ENCODE peak calls at places on chromosomes 13 and 19, in five cellular contexts. J, D, O, E and U are unnamed samples.

GRCh38 chr13:37486171-37486661 is 112.4 kb downstream of the POSTN start:
- DNase-seq in O (no peak), E (no peak), D (peak), J (no peak), U (no peak)

GRCh38 chr13:76992548-76993001 is 694 bp downstream of the CLN5 start:
- DNase-seq in D (peak), E (peak), J (no peak), O (peak), U (peak)

GRCh38 chr13:95480131-95480545 is 72.4 kb upstream of the CLDN10 start:
- DNase-seq in J (no peak), D (peak), E (no peak), O (peak), U (no peak)

GRCh38 chr13:43787998-43788397 is 1.2 kb upstream of the ENOX1 start:
- DNase-seq in E (no peak), O (no peak), J (no peak), D (peak), U (no peak)

GRCh38 chr13:27960362-27961226 is 8.5 kb downstream of the CDX2 start:
- DNase-seq in J (no peak), O (peak), D (no peak), E (no peak), U (no peak)

GRCh38 chr19:40612831-40613668 is 11.9 kb downstream of the LTBP4 start:
- DNase-seq in O (peak), E (peak), J (peak), D (no peak), U (peak)

GRCh38 chr13:106859505-106859904 is 291.6 kb upstream of the ARGLU1 start:
- DNase-seq in O (no peak), D (no peak), E (no peak), J (no peak), U (no peak)

GRCh38 chr13:39016789-39017188 is 21.1 kb downstream of the PROSER1 start:
- DNase-seq in O (peak), E (no peak), D (peak), J (no peak), U (no peak)

GRCh38 chr19:48319647-48320537 is 5.5 kb upstream of the EMP3 start:
- DNase-seq in J (peak), E (peak), O (peak), D (peak), U (peak)

GRCh38 chr13:42762917-42763316 is 18.5 kb upstream of the FAM216B start:
- DNase-seq in O (no peak), D (peak), J (no peak), E (no peak), U (no peak)

GRCh38 chr19:55147408-55148251 is 1.4 kb downstream of the TNNT1 start:
- DNase-seq in O (no peak), J (peak), E (no peak), D (no peak), U (no peak)

GRCh38 chr13:24306632-24307031 is 2.7 kb upstream of the C1QTNF9 start:
- DNase-seq in O (no peak), E (no peak), J (no peak), D (peak), U (no peak)

GRCh38 chr13:38090913-38091312 is 221.3 kb upstream of the TRPC4 start:
- DNase-seq in D (no peak), O (no peak), J (no peak), E (no peak), U (no peak)

GRCh38 chr13:40483601-40484000 is 182.8 kb downstream of the FOXO1 start:
- DNase-seq in D (no peak), J (no peak), O (no peak), E (no peak), U (no peak)

GRCh38 chr19:41309225-41310030 is 544 bp upstream of the CCDC97 start:
- DNase-seq in J (no peak), E (no peak), D (peak), O (peak), U (no peak)

GRCh38 chr19:49888478-49888901 is 8.2 kb downstream of the IL4I1 start:
- DNase-seq in O (no peak), J (peak), E (no peak), D (no peak), U (no peak)

GRCh38 chr19:56085571-56086275 is 35.4 kb downstream of the ZNF787 start:
- DNase-seq in O (peak), E (no peak), J (no peak), D (no peak), U (no peak)

GRCh38 chr13:34208326-34208725 is 390.4 kb downstream of the RFC3 start:
- DNase-seq in E (no peak), O (no peak), D (peak), J (no peak), U (no peak)

GRCh38 chr19:40744554-40745401 is 5.5 kb downstream of the ACTMAP start:
- DNase-seq in E (no peak), O (no peak), J (no peak), D (no peak), U (peak)

GRCh38 chr13:107531816-107532215 is 683.5 kb downstream of the LIG4 start:
- DNase-seq in J (no peak), E (no peak), D (no peak), O (no peak), U (no peak)

GRCh38 chr13:51363625-51364024 is 24.1 kb downstream of the SERPINE3 start:
- DNase-seq in J (no peak), D (no peak), O (no peak), E (no peak), U (no peak)

GRCh38 chr13:110464547-110465343 is 96.8 kb downstream of the RAB20 start:
- DNase-seq in D (no peak), E (no peak), O (no peak), J (peak), U (no peak)

GRCh38 chr19:39825531-39826076 is 8.4 kb downstream of the DYRK1B start:
- DNase-seq in E (no peak), D (no peak), O (no peak), J (peak), U (no peak)

GRCh38 chr19:55265173-55265572 is 6.4 kb upstream of the PPP6R1 start:
- DNase-seq in E (no peak), D (no peak), O (no peak), J (no peak), U (no peak)

DNA sequence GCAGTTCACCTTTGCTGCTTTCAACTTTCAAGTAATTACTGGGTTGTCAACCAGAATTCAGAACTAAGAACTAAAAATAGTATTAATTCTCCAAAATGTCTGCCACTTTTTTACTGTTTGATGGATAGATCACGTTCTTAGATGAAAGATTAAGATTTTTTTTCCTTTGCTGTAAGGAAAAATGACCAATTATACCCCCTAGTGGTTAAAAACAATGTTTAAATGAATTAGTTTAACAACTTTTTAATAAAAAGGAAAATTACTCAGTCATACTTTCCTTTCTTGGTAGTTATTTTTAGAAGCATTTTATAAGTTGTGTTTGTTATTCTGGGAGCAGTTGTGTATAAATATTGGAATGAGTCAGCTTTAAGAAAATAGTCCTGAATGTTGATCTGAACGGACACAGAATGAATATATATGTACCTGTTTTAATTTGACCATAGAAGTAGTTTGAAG is 4.6 kb downstream of the TM9SF2 start:
- DNase-seq in E (no peak), J (no peak), O (no peak), D (peak), U (no peak)
- TF ChIP-seq CTCF in E (peak), J (peak), O (peak), D (peak), U (peak)

GRCh38 chr19:46404039-46404883 is 9.1 kb downstream of the CCDC8 start:
- DNase-seq in E (no peak), J (peak), D (peak), O (peak), U (no peak)
- TF ChIP-seq CTCF in E (no peak), J (no peak), D (peak), O (no peak), U (no peak)

GRCh38 chr19:10109528-10109927 is 2.0 kb upstream of the P2RY11 start:
- DNase-seq in D (no peak), E (no peak), J (no peak), O (no peak), U (no peak)
- TF ChIP-seq CTCF in D (no peak), E (no peak), J (no peak), O (no peak), U (no peak)

DNA sequence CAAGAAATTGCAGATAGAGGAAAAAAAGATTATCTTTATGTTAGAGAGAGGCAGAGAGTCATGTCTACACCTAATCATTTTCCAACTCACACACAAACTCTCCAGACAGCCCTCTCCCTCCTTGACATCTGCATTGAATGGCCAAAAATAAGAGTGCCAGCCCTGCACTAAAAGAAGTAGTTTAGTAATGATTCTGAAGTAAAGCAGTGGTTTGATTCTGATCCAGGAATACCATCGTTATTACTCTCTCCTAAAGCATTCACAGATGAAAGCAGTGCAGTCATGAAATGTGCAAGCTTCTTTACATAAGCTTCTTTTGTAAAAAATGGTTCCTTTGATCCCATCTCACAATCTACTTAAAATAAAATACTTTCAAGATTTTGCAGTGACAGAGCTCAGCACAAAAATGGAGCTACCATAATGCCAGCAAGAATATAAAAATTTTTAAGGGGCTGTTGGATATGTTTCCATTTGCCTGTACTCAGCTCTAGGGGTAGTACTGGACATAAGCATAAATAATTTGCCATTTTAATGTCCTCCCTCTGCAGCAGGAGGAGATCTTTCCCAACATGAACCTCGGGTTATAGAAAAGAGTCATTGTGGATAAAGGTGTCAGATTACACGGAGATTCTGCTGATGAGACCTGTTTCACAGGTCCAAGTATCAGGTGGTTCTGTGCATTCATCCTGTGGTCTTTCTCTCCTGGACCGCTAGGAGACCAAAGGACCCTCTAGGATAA is 406.3 kb downstream of the DCT start:
- DNase-seq in D (peak), O (no peak), E (no peak), J (no peak), U (no peak)
- TF ChIP-seq CTCF in D (no peak), O (no peak), E (no peak), J (no peak), U (no peak)

DNA sequence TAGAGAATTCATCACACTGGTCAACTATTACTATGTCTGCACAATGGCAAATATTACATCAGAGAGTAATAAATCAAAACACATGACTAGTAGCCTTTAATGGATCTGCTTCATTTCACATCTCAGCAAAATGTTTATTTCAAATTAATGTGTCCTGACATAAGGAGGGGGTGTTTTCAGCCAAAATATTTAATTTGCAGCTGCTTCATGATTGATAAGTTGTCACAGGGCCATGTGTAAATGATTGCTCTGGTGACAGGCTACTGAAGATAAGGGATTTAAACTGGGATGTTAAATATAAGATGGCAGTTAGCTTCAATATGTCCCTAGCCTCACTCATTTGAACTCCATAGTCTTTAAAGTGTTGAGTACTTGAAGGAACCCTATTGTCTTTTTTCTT is 303.3 kb downstream of the OXGR1 start:
- DNase-seq in D (no peak), E (no peak), O (no peak), J (no peak), U (no peak)
- TF ChIP-seq CTCF in D (no peak), E (no peak), O (no peak), J (no peak), U (no peak)

GRCh38 chr13:102854675-102855074 is 8.8 kb downstream of the ERCC5 start:
- DNase-seq in J (no peak), E (no peak), O (no peak), D (no peak), U (no peak)

GRCh38 chr13:102852556-102852955 is 6.7 kb downstream of the ERCC5 start:
- DNase-seq in J (no peak), O (no peak), D (peak), E (no peak), U (no peak)

GRCh38 chr13:102856603-102857002 is 10.8 kb downstream of the ERCC5 start:
- DNase-seq in O (peak), J (peak), D (peak), E (no peak), U (no peak)
- TF ChIP-seq CTCF in O (no peak), J (no peak), D (no peak), E (no peak), U (no peak)

GRCh38 chr19:42397315-42398166 is 7.4 kb upstream of the CNFN start:
- DNase-seq in O (no peak), D (no peak), E (no peak), J (no peak), U (no peak)
- TF ChIP-seq CTCF in O (no peak), D (no peak), E (no peak), J (no peak), U (no peak)

GRCh38 chr13:32669030-32669646 is 82.9 kb downstream of the PDS5B start:
- DNase-seq in E (no peak), J (no peak), D (peak), O (peak), U (no peak)
- TF ChIP-seq CTCF in E (no peak), J (peak), D (peak), O (peak), U (peak)

GRCh38 chr19:18309525-18310064 is 13.3 kb downstream of the LSM4 start:
- DNase-seq in O (no peak), D (no peak), E (no peak), J (no peak), U (no peak)

GRCh38 chr19:18306903-18307681 is 15.8 kb downstream of the LSM4 start:
- DNase-seq in E (no peak), J (peak), O (no peak), D (peak), U (peak)

GRCh38 chr19:18310118-18310909 is 12.6 kb downstream of the LSM4 start:
- DNase-seq in O (no peak), E (no peak), D (no peak), J (no peak), U (no peak)

GRCh38 chr19:18308051-18308947 is 14.6 kb downstream of the LSM4 start:
- DNase-seq in O (peak), J (no peak), E (no peak), D (no peak), U (no peak)

DNA sequence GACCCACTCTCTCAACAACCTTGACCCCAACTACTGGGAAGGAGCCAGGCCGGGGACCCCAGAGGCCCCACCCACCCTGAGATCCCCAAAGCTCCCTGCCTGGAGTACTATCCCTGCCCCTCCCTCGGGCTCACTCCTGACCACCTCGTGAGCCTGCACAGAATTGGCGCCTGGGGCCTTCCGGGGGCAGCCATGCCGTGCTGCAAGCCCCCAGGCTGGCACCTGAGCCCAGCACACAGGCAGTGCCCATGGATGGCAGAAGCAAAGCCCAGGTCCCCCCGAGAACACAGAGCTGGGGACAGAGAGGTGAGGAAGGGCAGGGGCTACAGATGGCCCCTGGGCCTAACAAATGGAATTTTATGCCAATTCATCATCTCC is 13.9 kb downstream of the LSM4 start:
- DNase-seq in E (no peak), J (no peak), O (no peak), D (no peak), U (no peak)
- TF ChIP-seq CTCF in E (no peak), J (no peak), O (no peak), D (no peak), U (no peak)